ENCODE peak calls at places on chromosomes 7 and 10, in four cellular contexts. C is GM12878, H is H1, X is HepG2. O is an unnamed sample.

GRCh38 chr10:83222832-83223742 is 916.2 kb upstream of the GHITM start:
- DNase-seq in C (no peak), H (peak; percentile 59), X (no peak), O (no peak)

GRCh38 chr7:10672186-10672585 is 301.5 kb upstream of the PHF14 start:
- DNase-seq in C (no peak), H (no peak), X (no peak), O (no peak)

GRCh38 chr7:140829720-140830119 is 95.0 kb downstream of the BRAF start:
- DNase-seq in C (no peak), H (no peak), X (peak; percentile 24), O (no peak)

GRCh38 chr10:127234306-127234800 is 38.0 kb upstream of the INSYN2A start:
- DNase-seq in C (no peak), H (no peak), X (no peak), O (no peak)

GRCh38 chr7:147722119-147722518 is 868.4 kb upstream of the C7orf33 start:
- DNase-seq in C (no peak), H (no peak), X (no peak), O (no peak)

GRCh38 chr10:3850999-3851937 is 66.3 kb upstream of the KLF6 start:
- DNase-seq in C (peak; percentile 72), H (no peak), X (peak; percentile 66), O (no peak)

GRCh38 chr10:9262770-9263169 is 1208.3 kb downstream of the GATA3 start:
- DNase-seq in C (no peak), H (no peak), X (no peak), O (no peak)

GRCh38 chr10:132551093-132551807 is 13.7 kb downstream of the INPP5A start:
- DNase-seq in C (no peak), H (no peak), X (no peak), O (no peak)

GRCh38 chr7:150943453-150943814 is 34.7 kb downstream of the KCNH2 start:
- DNase-seq in C (no peak), H (no peak), X (no peak), O (no peak)

GRCh38 chr7:9958461-9958860 is 1015.2 kb upstream of the PHF14 start:
- DNase-seq in C (no peak), H (no peak), X (no peak), O (no peak)

GRCh38 chr7:75695036-75695435 is 43.7 kb downstream of the HIP1 start:
- DNase-seq in C (no peak), H (no peak), X (no peak), O (no peak)

GRCh38 chr7:43116451-43116850 is 4.0 kb downstream of the HECW1 start:
- DNase-seq in C (no peak), H (no peak), X (no peak), O (no peak)

GRCh38 chr10:30869566-30869965 is 162.1 kb downstream of the ZNF438 start:
- DNase-seq in C (no peak), H (no peak), X (no peak), O (no peak)

GRCh38 chr7:125670926-125671572 is 741.4 kb upstream of the POT1 start:
- DNase-seq in C (no peak), H (no peak), X (peak; percentile 9), O (peak; percentile 11)

GRCh38 chr7:44050121-44050914 is 5.8 kb downstream of the DBNL start:
- DNase-seq in C (no peak), H (no peak), X (no peak), O (no peak)

GRCh38 chr10:80535671-80536360 is 1.9 kb upstream of the SH2D4B start:
- DNase-seq in C (no peak), H (peak; percentile 78), X (no peak), O (no peak)

GRCh38 chr7:81616951-81617350 is 152.9 kb downstream of the HGF start:
- DNase-seq in C (peak; percentile 37), H (no peak), X (no peak), O (no peak)

GRCh38 chr10:91589015-91589655 is 43.7 kb downstream of the PPP1R3C start:
- DNase-seq in C (no peak), H (no peak), X (no peak), O (no peak)

GRCh38 chr10:17590969-17591645 is 26.1 kb downstream of the HACD1 start:
- DNase-seq in C (no peak), H (no peak), X (no peak), O (no peak)

GRCh38 chr7:137696376-137696775 is 150.4 kb downstream of the DGKI start:
- DNase-seq in C (no peak), H (no peak), X (no peak), O (no peak)

GRCh38 chr10:13684252-13684791 is 97.6 kb downstream of the PRPF18 start:
- DNase-seq in C (no peak), H (no peak), X (no peak), O (no peak)

GRCh38 chr7:7335215-7335614 is 152.9 kb downstream of the C1GALT1 start:
- DNase-seq in C (no peak), H (no peak), X (no peak), O (no peak)

GRCh38 chr10:118912961-118913360 is 116.6 kb upstream of the NANOS1 start:
- DNase-seq in C (no peak), H (no peak), X (peak; percentile 65), O (no peak)

GRCh38 chr10:6321880-6322279 is 119.1 kb downstream of the PFKFB3 start:
- DNase-seq in C (no peak), H (no peak), X (no peak), O (no peak)

GRCh38 chr7:151684408-151685175 is 164.9 kb upstream of the RHEB start:
- DNase-seq in C (no peak), H (no peak), X (no peak), O (no peak)

GRCh38 chr10:7192831-7193348 is 217.9 kb downstream of the SFMBT2 start:
- DNase-seq in C (no peak), H (no peak), X (no peak), O (no peak)

DNA sequence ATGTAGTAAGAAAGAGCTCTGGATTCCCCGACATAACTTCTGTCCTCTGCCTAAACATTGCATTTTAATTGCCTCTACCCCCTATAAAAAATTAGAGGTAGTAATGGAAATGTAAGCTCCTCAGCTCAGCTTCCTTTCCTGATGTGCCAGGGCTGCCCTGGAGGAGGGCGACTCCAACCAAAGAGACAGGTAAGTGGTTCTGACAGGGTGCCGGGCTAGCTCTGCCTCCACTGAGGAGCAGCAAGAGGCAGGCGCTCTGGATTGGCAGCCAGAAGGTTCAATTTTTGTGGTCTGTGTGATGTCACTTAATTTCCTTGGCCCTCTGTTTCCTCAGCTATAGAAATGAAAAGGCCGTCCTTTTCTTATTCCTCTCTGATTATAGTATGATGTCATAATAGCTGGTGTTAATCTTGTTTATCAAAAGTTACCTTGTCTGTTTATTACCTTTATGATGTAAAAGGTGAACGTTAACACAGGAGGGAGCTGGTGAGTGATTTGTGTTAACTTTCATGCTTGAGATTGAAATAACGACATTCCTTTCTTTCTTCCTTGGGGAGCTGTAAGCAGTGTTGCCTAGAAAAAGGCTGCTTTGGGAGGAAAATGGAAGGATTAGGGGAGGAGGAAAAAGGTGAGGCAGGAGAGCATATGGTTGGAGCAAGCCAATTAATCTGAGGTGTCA is 51.8 kb downstream of the ANLN start:
- DNase-seq in C (no peak), H (no peak), X (no peak), O (peak; percentile 18)
- TF ChIP-seq SUZ12 in C (no peak), H (no peak), X (no peak), O (no peak)

GRCh38 chr7:33643497-33643896 is 261.8 kb upstream of the BMPER start:
- DNase-seq in C (no peak), H (no peak), X (no peak), O (no peak)
- TF ChIP-seq YY1 in C (no peak), H (no peak), X (no peak), O (no peak)

DNA sequence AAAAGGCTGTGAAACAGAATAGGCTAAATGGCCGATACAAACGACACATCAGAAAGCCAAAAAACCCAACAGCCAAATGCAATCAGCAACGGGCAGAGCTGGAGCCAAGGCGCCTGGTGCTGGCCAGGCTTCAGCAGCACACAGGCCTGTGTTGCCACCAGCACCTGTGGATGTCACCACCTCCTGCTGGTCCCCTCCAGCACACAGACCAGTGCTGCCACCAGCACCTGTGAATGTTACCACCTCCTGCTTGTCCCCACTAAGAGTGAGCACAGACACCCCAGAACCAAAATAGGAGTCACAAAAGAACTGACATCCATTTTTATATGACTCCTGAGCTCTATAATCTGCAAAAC is 42.1 kb downstream of the SORBS1 start:
- DNase-seq in C (no peak), H (no peak), X (no peak), O (no peak)
- H3K4me3 ChIP-seq in C (no peak overlapping the region), H (no peak overlapping the region), X (no peak overlapping the region), O (no peak overlapping the region)

GRCh38 chr7:93043393-93043985 is 74.3 kb downstream of the SAMD9 start:
- DNase-seq in C (no peak), H (peak; percentile 74), X (no peak), O (no peak)
- TF ChIP-seq SUZ12 in C (no peak), H (no peak), X (no peak), O (no peak)

GRCh38 chr10:73647211-73647874 is 6.1 kb upstream of the MYOZ1 start:
- DNase-seq in C (no peak), H (peak; percentile 86), X (no peak), O (no peak)
- TF ChIP-seq YY1 in C (no peak), H (peak; percentile 84), X (no peak), O (no peak)

GRCh38 chr7:2046581-2047271 is 186.0 kb downstream of the MAD1L1 start:
- DNase-seq in C (no peak), H (no peak), X (no peak), O (no peak)

GRCh38 chr7:2043316-2044039 is 189.3 kb downstream of the MAD1L1 start:
- DNase-seq in C (no peak), H (no peak), X (no peak), O (no peak)

GRCh38 chr7:2044311-2044882 is 188.3 kb downstream of the MAD1L1 start:
- DNase-seq in C (no peak), H (no peak), X (no peak), O (no peak)

GRCh38 chr7:2045559-2046405 is 187.0 kb downstream of the MAD1L1 start:
- DNase-seq in C (no peak), H (no peak), X (no peak), O (no peak)

GRCh38 chr7:2044883-2045471 is 187.8 kb downstream of the MAD1L1 start:
- DNase-seq in C (no peak), H (no peak), X (no peak), O (no peak)
- H3K4me3 ChIP-seq in C (no peak overlapping the region), H (no peak overlapping the region), X (no peak overlapping the region), O (no peak overlapping the region)

GRCh38 chr7:116736927-116737715 is 65.1 kb downstream of the MET start:
- DNase-seq in C (no peak), H (no peak), X (peak; percentile 58), O (no peak)
- TF ChIP-seq SUZ12 in C (no peak), H (no peak), X (no peak), O (no peak)

DNA sequence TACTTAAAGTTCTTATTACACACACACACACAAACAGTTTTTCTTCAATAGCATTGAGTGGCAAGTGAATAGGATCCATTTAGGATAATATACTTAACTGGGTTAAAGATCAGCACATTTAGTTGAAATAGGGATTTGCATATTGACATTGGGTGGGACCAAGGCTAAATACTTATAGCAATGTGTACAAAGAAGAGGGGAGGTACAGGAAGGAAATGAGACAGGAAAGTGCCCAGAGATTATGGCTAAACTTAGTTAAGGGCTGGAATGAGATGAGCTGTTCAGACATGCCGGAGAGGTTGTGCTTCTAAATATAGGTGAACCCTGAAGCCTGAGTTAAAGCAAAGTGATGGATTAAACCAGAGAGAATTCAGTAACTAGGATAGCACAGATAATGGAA is 95.1 kb downstream of the LSMEM1 start:
- DNase-seq in C (no peak), H (no peak), X (peak; percentile 35), O (no peak)
- TF ChIP-seq YY1 in C (no peak), H (no peak), X (no peak), O (no peak)